ENCODE peak calls at places on chromosomes 7 and 10, in four cellular contexts. One of them, this sample, is unnamed.

GRCh38 chr10:688621-689426 is 644 bp downstream of the DIP2C start:
- DNase-seq in right atrium auricular region: no peak
- DNase-seq in naive thymus-derived CD8-positive, alpha-beta T cell: no peak
- DNase-seq in T-cell: no peak
- DNase-seq in this sample: peak

GRCh38 chr7:92740713-92741126 is 95.7 kb downstream of the CDK6 start:
- DNase-seq in right atrium auricular region: no peak
- DNase-seq in naive thymus-derived CD8-positive, alpha-beta T cell: no peak
- DNase-seq in T-cell: no peak
- DNase-seq in this sample: no peak

GRCh38 chr10:30219977-30220751 is 128.9 kb downstream of the MTPAP start:
- DNase-seq in right atrium auricular region: no peak
- DNase-seq in naive thymus-derived CD8-positive, alpha-beta T cell: no peak
- DNase-seq in T-cell: no peak
- DNase-seq in this sample: no peak

GRCh38 chr7:28792858-28793257 is 165.3 kb downstream of the TRIL start:
- DNase-seq in right atrium auricular region: no peak
- DNase-seq in naive thymus-derived CD8-positive, alpha-beta T cell: no peak
- DNase-seq in T-cell: no peak
- DNase-seq in this sample: no peak

GRCh38 chr10:127310932-127311331 is 114.5 kb upstream of the INSYN2A start:
- DNase-seq in right atrium auricular region: no peak
- DNase-seq in naive thymus-derived CD8-positive, alpha-beta T cell: no peak
- DNase-seq in T-cell: no peak
- DNase-seq in this sample: no peak

GRCh38 chr7:151076863-151077704 is 3.5 kb downstream of the FASTK start:
- DNase-seq in right atrium auricular region: no peak
- DNase-seq in naive thymus-derived CD8-positive, alpha-beta T cell: no peak
- DNase-seq in T-cell: no peak
- DNase-seq in this sample: peak

GRCh38 chr10:11373626-11374310 is 237.7 kb downstream of the USP6NL start:
- DNase-seq in right atrium auricular region: no peak
- DNase-seq in naive thymus-derived CD8-positive, alpha-beta T cell: no peak
- DNase-seq in T-cell: no peak
- DNase-seq in this sample: no peak

GRCh38 chr7:106057204-106057961 is 54.7 kb downstream of the SYPL1 start:
- DNase-seq in right atrium auricular region: no peak
- DNase-seq in naive thymus-derived CD8-positive, alpha-beta T cell: no peak
- DNase-seq in T-cell: no peak
- DNase-seq in this sample: no peak

GRCh38 chr10:132574783-132575319 is 37.3 kb downstream of the INPP5A start:
- DNase-seq in right atrium auricular region: peak
- DNase-seq in naive thymus-derived CD8-positive, alpha-beta T cell: no peak
- DNase-seq in T-cell: no peak
- DNase-seq in this sample: no peak

GRCh38 chr10:74925716-74926115 is 99.3 kb downstream of the KAT6B start:
- DNase-seq in right atrium auricular region: no peak
- DNase-seq in naive thymus-derived CD8-positive, alpha-beta T cell: no peak
- DNase-seq in T-cell: no peak
- DNase-seq in this sample: no peak

GRCh38 chr7:37927739-37928444 is 7.5 kb downstream of the EPDR1 start:
- DNase-seq in right atrium auricular region: no peak
- DNase-seq in naive thymus-derived CD8-positive, alpha-beta T cell: no peak
- DNase-seq in T-cell: no peak
- DNase-seq in this sample: no peak

GRCh38 chr7:774161-775109 is 47.4 kb upstream of the PRKAR1B start:
- DNase-seq in right atrium auricular region: no peak
- DNase-seq in naive thymus-derived CD8-positive, alpha-beta T cell: peak
- DNase-seq in T-cell: peak
- DNase-seq in this sample: peak

GRCh38 chr10:132094581-132095234 is 29.0 kb downstream of the JAKMIP3 start:
- DNase-seq in right atrium auricular region: peak
- DNase-seq in naive thymus-derived CD8-positive, alpha-beta T cell: no peak
- DNase-seq in T-cell: no peak
- DNase-seq in this sample: no peak

GRCh38 chr7:41096921-41097320 is 606.0 kb downstream of the INHBA start:
- DNase-seq in right atrium auricular region: no peak
- DNase-seq in naive thymus-derived CD8-positive, alpha-beta T cell: no peak
- DNase-seq in T-cell: no peak
- DNase-seq in this sample: no peak

GRCh38 chr10:46550795-46551700 is 5.4 kb downstream of the GPRIN2 start:
- DNase-seq in right atrium auricular region: peak
- DNase-seq in naive thymus-derived CD8-positive, alpha-beta T cell: no peak
- DNase-seq in T-cell: no peak
- DNase-seq in this sample: no peak

GRCh38 chr10:93917814-93918213 is 24.0 kb downstream of the SLC35G1 start:
- DNase-seq in right atrium auricular region: no peak
- DNase-seq in naive thymus-derived CD8-positive, alpha-beta T cell: no peak
- DNase-seq in T-cell: no peak
- DNase-seq in this sample: no peak

GRCh38 chr10:77175631-77176222 is 461.9 kb downstream of the KCNMA1 start:
- DNase-seq in right atrium auricular region: no peak
- DNase-seq in naive thymus-derived CD8-positive, alpha-beta T cell: no peak
- DNase-seq in T-cell: no peak
- DNase-seq in this sample: no peak

GRCh38 chr7:27548304-27548703 is 114.4 kb downstream of the HIBADH start:
- DNase-seq in right atrium auricular region: no peak
- DNase-seq in naive thymus-derived CD8-positive, alpha-beta T cell: no peak
- DNase-seq in T-cell: no peak
- DNase-seq in this sample: no peak

GRCh38 chr10:23826399-23826798 is 382.5 kb upstream of the KIAA1217 start:
- DNase-seq in right atrium auricular region: no peak
- DNase-seq in naive thymus-derived CD8-positive, alpha-beta T cell: no peak
- DNase-seq in T-cell: no peak
- DNase-seq in this sample: peak

GRCh38 chr7:27640914-27641570 is 21.6 kb downstream of the HIBADH start:
- DNase-seq in right atrium auricular region: no peak
- DNase-seq in naive thymus-derived CD8-positive, alpha-beta T cell: no peak
- DNase-seq in T-cell: no peak
- DNase-seq in this sample: no peak

GRCh38 chr10:17781856-17782255 is 27.3 kb upstream of the MRC1 start:
- DNase-seq in right atrium auricular region: no peak
- DNase-seq in naive thymus-derived CD8-positive, alpha-beta T cell: no peak
- DNase-seq in T-cell: no peak
- DNase-seq in this sample: no peak

GRCh38 chr7:138885383-138886147 is 87.6 kb upstream of the ATP6V0A4 start:
- DNase-seq in right atrium auricular region: no peak
- DNase-seq in naive thymus-derived CD8-positive, alpha-beta T cell: no peak
- DNase-seq in T-cell: no peak
- DNase-seq in this sample: peak

GRCh38 chr7:48390381-48391327 is 219.4 kb downstream of the ABCA13 start:
- DNase-seq in right atrium auricular region: no peak
- DNase-seq in naive thymus-derived CD8-positive, alpha-beta T cell: no peak
- DNase-seq in T-cell: no peak
- DNase-seq in this sample: no peak

GRCh38 chr10:99358101-99358500 is 28.9 kb downstream of the CNNM1 start:
- DNase-seq in right atrium auricular region: no peak
- DNase-seq in naive thymus-derived CD8-positive, alpha-beta T cell: no peak
- DNase-seq in T-cell: no peak
- DNase-seq in this sample: no peak

GRCh38 chr7:4025694-4026615 is 656.1 kb upstream of the FOXK1 start:
- DNase-seq in right atrium auricular region: no peak
- DNase-seq in naive thymus-derived CD8-positive, alpha-beta T cell: no peak
- DNase-seq in T-cell: no peak
- DNase-seq in this sample: no peak

GRCh38 chr7:116249969-116250553 is 39.7 kb downstream of the TES start:
- DNase-seq in right atrium auricular region: no peak
- DNase-seq in naive thymus-derived CD8-positive, alpha-beta T cell: no peak
- DNase-seq in T-cell: no peak
- DNase-seq in this sample: peak

GRCh38 chr7:39252916-39253315 is 275.2 kb downstream of the POU6F2 start:
- DNase-seq in right atrium auricular region: no peak
- DNase-seq in naive thymus-derived CD8-positive, alpha-beta T cell: no peak
- DNase-seq in T-cell: no peak
- DNase-seq in this sample: no peak

GRCh38 chr10:101775273-101776131 is at the start of gene FGF8:
- DNase-seq in right atrium auricular region: no peak
- DNase-seq in naive thymus-derived CD8-positive, alpha-beta T cell: no peak
- DNase-seq in T-cell: no peak
- DNase-seq in this sample: peak

GRCh38 chr10:132276706-132277105 is 31.0 kb downstream of the STK32C start:
- DNase-seq in right atrium auricular region: no peak
- DNase-seq in naive thymus-derived CD8-positive, alpha-beta T cell: no peak
- DNase-seq in T-cell: no peak
- DNase-seq in this sample: no peak

GRCh38 chr10:113459672-113460280 is 93.1 kb upstream of the HABP2 start:
- DNase-seq in right atrium auricular region: no peak
- DNase-seq in naive thymus-derived CD8-positive, alpha-beta T cell: no peak
- DNase-seq in T-cell: no peak
- DNase-seq in this sample: no peak

GRCh38 chr7:17297243-17297642 is 1.2 kb upstream of the AHR start:
- DNase-seq in right atrium auricular region: no peak
- DNase-seq in naive thymus-derived CD8-positive, alpha-beta T cell: no peak
- DNase-seq in T-cell: no peak
- DNase-seq in this sample: no peak

GRCh38 chr7:125316451-125316850 is 386.8 kb upstream of the POT1 start:
- DNase-seq in right atrium auricular region: no peak
- DNase-seq in naive thymus-derived CD8-positive, alpha-beta T cell: no peak
- DNase-seq in T-cell: no peak
- DNase-seq in this sample: peak

This sample was measured in HEK293T.